ENCODE peak calls at places on chromosomes 6 and 20, in eight cellular contexts. D, M, N, E, S, J, W and B are unnamed samples. For H3K4me1, the result is how much of the 10 kb centered on the place peaks cover.

GRCh38 chr20:46731770-46732169 is 22.3 kb downstream of the SLC2A10 start:
- DNase-seq in W (no peak), S (no peak), D (no peak), M (no peak), J (no peak), N (no peak), E (no peak), B (no peak)

GRCh38 chr6:27575594-27576361 is 102.9 kb upstream of the ZNF184 start:
- DNase-seq in W (no peak), S (no peak), N (no peak), E (no peak), J (no peak), M (no peak), D (no peak), B (no peak)

GRCh38 chr6:38943964-38944363 is 104.6 kb upstream of the GLP1R start:
- DNase-seq in N (no peak), M (no peak), E (no peak), J (no peak), D (no peak), S (no peak), W (no peak), B (no peak)

GRCh38 chr6:139364302-139364981 is 10.0 kb downstream of the CITED2 start:
- DNase-seq in D (no peak), E (peak), S (no peak), J (peak), N (no peak), M (no peak), W (peak), B (no peak)

GRCh38 chr6:142696123-142696522 is 248.9 kb downstream of the HIVEP2 start:
- DNase-seq in D (no peak), J (no peak), E (no peak), N (no peak), W (no peak), S (no peak), M (no peak), B (no peak)

GRCh38 chr6:16486661-16487060 is 248.3 kb downstream of the GMPR start:
- DNase-seq in S (no peak), N (no peak), J (no peak), W (no peak), M (no peak), E (no peak), D (no peak), B (peak)

GRCh38 chr20:53827996-53828672 is 234.5 kb upstream of the ZNF217 start:
- DNase-seq in D (no peak), N (peak), J (peak), E (peak), M (no peak), W (no peak), S (peak), B (no peak)

GRCh38 chr20:10733122-10733521 is 59.3 kb upstream of the JAG1 start:
- DNase-seq in E (no peak), M (no peak), W (no peak), D (no peak), J (no peak), N (no peak), S (no peak), B (no peak)

GRCh38 chr6:56579155-56579851 is 63.4 kb downstream of the DST start:
- DNase-seq in E (no peak), N (no peak), W (no peak), S (no peak), J (no peak), M (no peak), D (no peak), B (no peak)

GRCh38 chr6:105038259-105038658 is 81.4 kb downstream of the LIN28B start:
- DNase-seq in S (no peak), M (no peak), N (no peak), J (peak), D (no peak), W (no peak), E (no peak), B (no peak)

GRCh38 chr6:28104392-28105250 is 19.8 kb upstream of the ZSCAN16 start:
- DNase-seq in S (peak), N (peak), M (peak), J (peak), W (peak), E (peak), D (peak), B (peak)

GRCh38 chr6:2307794-2308193 is 62.4 kb upstream of the GMDS start:
- DNase-seq in J (no peak), W (no peak), S (no peak), E (no peak), M (no peak), N (no peak), D (no peak), B (no peak)

GRCh38 chr6:127824061-127824460 is 76.8 kb downstream of the THEMIS start:
- DNase-seq in D (no peak), J (no peak), W (no peak), N (no peak), M (no peak), S (no peak), E (peak), B (no peak)

GRCh38 chr6:93550551-93551276 is 131.4 kb upstream of the EPHA7 start:
- DNase-seq in M (no peak), W (no peak), D (no peak), N (no peak), S (no peak), E (no peak), J (no peak), B (no peak)

GRCh38 chr20:11847827-11848226 is 69.9 kb upstream of the BTBD3 start:
- DNase-seq in J (no peak), E (no peak), M (no peak), N (no peak), S (no peak), W (no peak), D (no peak), B (no peak)

GRCh38 chr6:28824793-28825731 is 98.7 kb downstream of the TRIM27 start:
- DNase-seq in E (no peak), N (no peak), J (no peak), W (no peak), S (no peak), D (no peak), M (no peak), B (no peak)

GRCh38 chr6:164753517-164753916 is 555.9 kb downstream of the C6orf118 start:
- DNase-seq in M (no peak), S (no peak), J (peak), N (no peak), W (no peak), E (no peak), D (no peak), B (no peak)

GRCh38 chr20:51286758-51287157 is 255.8 kb downstream of the NFATC2 start:
- DNase-seq in S (no peak), D (no peak), E (no peak), W (no peak), J (no peak), N (no peak), M (no peak), B (no peak)

GRCh38 chr6:127641905-127642304 is 64.9 kb downstream of the C6orf58 start:
- DNase-seq in N (no peak), M (no peak), S (no peak), D (no peak), J (peak), E (peak), W (peak), B (no peak)

GRCh38 chr6:125807293-125807692 is 16.5 kb downstream of the NCOA7 start:
- DNase-seq in N (no peak), M (no peak), J (no peak), W (no peak), S (no peak), E (no peak), D (no peak), B (no peak)

GRCh38 chr6:110950443-110950842 is 8.1 kb upstream of the GTF3C6 start:
- DNase-seq in W (no peak), S (no peak), M (no peak), N (no peak), D (no peak), E (no peak), J (no peak), B (no peak)

GRCh38 chr6:64224819-64225218 is 589.2 kb downstream of the PHF3 start:
- DNase-seq in D (no peak), J (peak), N (no peak), S (peak), E (peak), M (no peak), W (no peak), B (no peak)

GRCh38 chr6:110609101-110609500 is 132.7 kb upstream of the SLC22A16 start:
- DNase-seq in J (no peak), E (no peak), S (peak), M (no peak), N (no peak), W (no peak), D (no peak), B (no peak)

GRCh38 chr6:7468382-7469081 is 72.9 kb upstream of the DSP start:
- DNase-seq in N (peak), M (no peak), W (no peak), S (peak), E (peak), D (no peak), J (peak), B (no peak)

GRCh38 chr6:109660526-109660925 is 30.5 kb downstream of the AK9 start:
- DNase-seq in W (no peak), E (no peak), J (no peak), M (no peak), N (no peak), S (no peak), D (no peak), B (no peak)

GRCh38 chr6:53860511-53860910 is 65.7 kb downstream of the LRRC1 start:
- DNase-seq in N (no peak), W (no peak), E (no peak), M (no peak), J (no peak), D (no peak), S (no peak), B (no peak)

GRCh38 chr6:103191391-103192093 is 1668.2 kb downstream of the HACE1 start:
- DNase-seq in N (no peak), M (no peak), J (no peak), E (no peak), S (no peak), D (no peak), W (no peak), B (no peak)

GRCh38 chr6:18053071-18053475 is 65.6 kb upstream of the KIF13A start:
- DNase-seq in M (no peak), N (no peak), E (peak), D (no peak), W (no peak), S (no peak), J (no peak), B (no peak)

GRCh38 chr20:59925359-59925758 is 8.1 kb downstream of the SYCP2 start:
- DNase-seq in N (no peak), W (no peak), D (no peak), M (no peak), J (no peak), S (no peak), E (no peak), B (no peak)

GRCh38 chr20:59920944-59921343 is 12.5 kb downstream of the SYCP2 start:
- DNase-seq in J (no peak), N (no peak), M (no peak), E (peak), S (no peak), D (no peak), W (no peak), B (no peak)

GRCh38 chr20:59925894-59926293 is 7.5 kb downstream of the SYCP2 start:
- DNase-seq in E (no peak), J (no peak), M (no peak), S (no peak), N (no peak), W (no peak), D (no peak), B (no peak)

GRCh38 chr20:59923514-59923913 is 9.9 kb downstream of the SYCP2 start:
- DNase-seq in J (no peak), M (no peak), N (no peak), W (no peak), S (no peak), D (no peak), E (no peak), B (no peak)
- H3K4me3 ChIP-seq in J (no peak), M (no peak), N (no peak), W (no peak), S (no peak), D (no peak), E (no peak), B (no peak)

GRCh38 chr20:34142121-34142520 is 30.1 kb upstream of the EIF2S2 start:
- DNase-seq in E (no peak), D (no peak), N (no peak), J (no peak), S (no peak), W (no peak), M (no peak), B (no peak)
- H3K4me1 ChIP-seq in E (under half), D (under half), N (under half), J (under half), S (under half), W (under half), M (under half), B (under half)

GRCh38 chr6:106637051-106637717 is 7.8 kb downstream of the QRSL1 start:
- DNase-seq in N (no peak), E (no peak), W (no peak), M (no peak), J (no peak), S (no peak), D (no peak), B (no peak)
- H3K4me3 ChIP-seq in N (no peak), E (no peak), W (no peak), M (no peak), J (no peak), S (no peak), D (no peak), B (no peak)

GRCh38 chr20:31831771-31832306 is 12.7 kb downstream of the MYLK2 start:
- DNase-seq in W (no peak), S (no peak), E (no peak), J (no peak), M (no peak), N (no peak), D (no peak), B (no peak)

GRCh38 chr20:31833931-31834521 is 11.4 kb downstream of the FOXS1 start:
- DNase-seq in E (no peak), J (no peak), M (no peak), N (no peak), D (no peak), S (no peak), W (no peak), B (no peak)

GRCh38 chr20:31831211-31831610 is 12.1 kb downstream of the MYLK2 start:
- DNase-seq in N (no peak), E (no peak), W (no peak), M (no peak), S (no peak), D (no peak), J (no peak), B (no peak)

GRCh38 chr20:31835554-31835953 is 9.8 kb downstream of the FOXS1 start:
- DNase-seq in W (no peak), N (no peak), J (no peak), S (no peak), M (no peak), D (no peak), E (no peak), B (no peak)

DNA sequence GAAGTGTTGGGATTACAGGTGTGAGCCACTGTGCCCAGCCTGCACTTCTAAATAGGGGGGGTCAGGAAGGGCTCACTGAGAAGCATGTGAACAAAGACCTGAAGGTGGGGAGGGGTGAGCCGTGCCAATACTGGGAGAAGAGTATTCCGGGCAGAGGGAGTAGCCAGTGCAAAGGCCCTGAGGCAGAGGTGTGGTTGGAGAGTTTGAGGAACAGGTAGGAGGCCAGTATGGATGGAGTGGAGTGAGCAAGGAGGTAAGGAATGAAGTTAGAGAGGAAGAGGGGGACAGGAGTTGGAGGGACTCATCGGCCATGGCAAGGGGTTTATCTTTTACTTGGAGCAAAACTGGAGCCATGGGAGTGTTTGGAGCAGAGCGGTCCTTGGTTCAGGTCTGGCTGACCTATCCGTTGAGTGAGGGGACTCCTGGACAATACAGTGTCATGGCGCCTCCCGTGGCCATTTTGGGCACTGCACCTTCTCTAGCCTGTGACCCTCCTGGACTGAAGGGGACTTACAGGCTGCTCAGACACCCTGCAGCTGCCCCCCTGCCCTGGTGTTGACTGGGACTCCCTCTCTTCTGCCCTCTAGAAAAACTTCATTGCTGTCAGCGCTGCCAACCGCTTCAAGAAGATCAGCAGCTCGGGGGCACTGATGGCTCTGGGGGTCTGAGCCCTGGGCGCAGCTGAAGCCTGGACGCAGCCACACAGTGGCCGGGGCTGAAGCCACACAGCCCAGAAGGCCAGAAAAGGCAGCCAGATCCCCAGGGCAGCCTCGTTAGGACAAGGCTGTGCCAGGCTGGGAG is 12.1 kb downstream of the FOXS1 start:
- DNase-seq in M (no peak), W (peak), S (no peak), J (peak), D (peak), N (peak), E (peak), B (peak)
- H3K4me1 ChIP-seq in M (under half), W (under half), S (under half), J (under half), D (under half), N (under half), E (under half), B (under half)

GRCh38 chr6:158660331-158660730 is 10.5 kb downstream of the SYTL3 start:
- DNase-seq in W (no peak), D (no peak), S (no peak), N (no peak), M (no peak), J (peak), E (peak), B (peak)

GRCh38 chr6:158654960-158655485 is 5.2 kb downstream of the SYTL3 start:
- DNase-seq in S (no peak), J (peak), N (no peak), W (no peak), E (peak), D (no peak), M (no peak), B (no peak)

GRCh38 chr6:158653577-158654354 is 3.9 kb downstream of the SYTL3 start:
- DNase-seq in M (peak), D (no peak), N (no peak), W (no peak), E (no peak), S (no peak), J (peak), B (peak)

GRCh38 chr6:158654498-158654897 is 4.6 kb downstream of the SYTL3 start:
- DNase-seq in N (peak), W (no peak), S (peak), E (peak), D (no peak), M (peak), J (peak), B (no peak)

DNA sequence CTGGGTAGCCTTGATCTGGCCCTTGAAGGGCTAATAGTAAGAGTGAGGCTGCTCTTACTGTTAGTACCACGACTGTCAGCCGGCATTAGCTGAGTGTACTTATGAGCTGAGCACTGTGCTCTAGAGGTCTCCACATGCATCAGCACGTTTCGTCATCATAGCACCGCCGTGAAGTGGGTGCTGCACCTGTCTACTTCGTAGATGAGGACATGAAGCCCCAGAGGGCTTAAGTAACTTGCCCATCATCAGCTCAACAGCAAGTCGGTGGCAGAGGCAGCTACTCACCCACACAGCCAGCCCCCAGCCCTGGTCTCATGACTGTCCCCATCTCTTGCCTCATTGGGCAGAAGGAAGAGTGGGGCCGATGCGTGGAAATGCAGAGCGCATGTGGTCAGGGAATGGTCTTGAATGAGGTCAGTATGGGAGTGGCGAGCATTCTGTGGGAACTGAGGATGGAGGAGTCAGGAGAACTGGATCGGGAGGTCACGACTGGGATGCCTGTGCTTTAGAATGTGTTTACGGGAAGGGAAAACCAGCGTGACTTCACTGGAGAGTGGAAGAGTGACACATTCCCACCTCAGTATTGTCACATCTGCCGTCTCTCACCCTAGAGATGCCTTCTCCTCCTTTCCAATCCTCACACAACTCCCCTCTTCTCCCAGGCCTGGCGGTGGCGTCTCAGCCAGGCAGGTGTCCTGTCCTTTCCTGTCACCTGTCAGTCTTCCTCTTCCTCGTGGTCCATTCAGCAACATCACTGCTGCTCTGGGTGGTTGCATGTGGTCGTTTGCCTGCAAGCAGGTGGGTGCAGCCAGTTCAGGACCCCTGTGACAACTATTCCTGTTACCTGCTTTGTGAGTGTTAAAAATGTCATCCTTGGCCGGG is 6.0 kb downstream of the SYTL3 start:
- DNase-seq in M (no peak), J (peak), S (no peak), N (no peak), E (no peak), W (no peak), D (no peak), B (peak)
- H3K4me3 ChIP-seq in M (no peak), J (no peak), S (no peak), N (no peak), E (no peak), W (no peak), D (no peak), B (no peak)

GRCh38 chr6:151389640-151390275 is 1.6 kb downstream of the ZBTB2 start:
- DNase-seq in J (peak), D (peak), M (peak), N (peak), W (no peak), E (peak), S (peak), B (no peak)

GRCh38 chr6:151392429-151392828 is 1.1 kb upstream of the ZBTB2 start:
- DNase-seq in W (no peak), S (no peak), E (no peak), J (no peak), M (no peak), D (no peak), N (no peak), B (no peak)

GRCh38 chr6:151391471-151392428 is at the start of gene ZBTB2:
- DNase-seq in M (peak), S (peak), N (peak), W (peak), D (peak), E (peak), J (peak), B (peak)

GRCh38 chr6:151390276-151391020 is 911 bp downstream of the ZBTB2 start:
- DNase-seq in N (peak), S (peak), M (peak), D (peak), W (peak), E (peak), J (peak), B (peak)

GRCh38 chr6:151391021-151391470 is 313 bp downstream of the ZBTB2 start:
- DNase-seq in M (peak), W (peak), E (peak), S (peak), N (peak), D (peak), J (peak), B (peak)
- H3K4me1 ChIP-seq in M (under half), W (under half), E (half or more), S (under half), N (under half), D (under half), J (under half), B (half or more)